ENCODE peak calls at places on chromosomes 11 and 22, in four cellular contexts. O is IMR-90, K is K562, D is GM12878. T is an unnamed sample.
A peak's percentile ranks its signal among the peaks of the same experiment; 100 is the strongest.

GRCh38 chr11:94933225-94934130 is 39.9 kb downstream of the CWC15 start:
- DNase-seq in D (no peak), K (no peak), O (peak; percentile 97), T (no peak)

GRCh38 chr11:125494601-125494986 is 1.5 kb downstream of the FEZ1 start:
- DNase-seq in D (no peak), K (no peak), O (peak; percentile 14), T (no peak)

GRCh38 chr11:84465040-84465439 is 1162.1 kb downstream of the DLG2 start:
- DNase-seq in O (no peak), K (no peak), D (no peak), T (no peak)

GRCh38 chr11:19076744-19077589 is 16.4 kb upstream of the MRGPRX2 start:
- DNase-seq in D (no peak), O (peak; percentile 19), K (peak; percentile 62), T (peak; percentile 44)

GRCh38 chr11:73980001-73980960 is 2.4 kb downstream of the UCP2 start:
- DNase-seq in O (peak; percentile 20), K (peak; percentile 76), D (peak; percentile 91), T (no peak)

GRCh38 chr22:46239261-46240048 is 10.6 kb downstream of the CDPF1 start:
- DNase-seq in K (no peak), O (no peak), D (no peak), T (no peak)

GRCh38 chr11:132561937-132562336 is 970.4 kb downstream of the OPCML start:
- DNase-seq in D (no peak), K (no peak), O (no peak), T (no peak)

GRCh38 chr22:28980326-28980725 is 81.3 kb downstream of the C22orf31 start:
- DNase-seq in O (no peak), D (no peak), K (no peak), T (no peak)

GRCh38 chr11:57224537-57224936 is 12.5 kb downstream of the APLNR start:
- DNase-seq in K (no peak), D (no peak), O (peak; percentile 53), T (peak; percentile 26)

GRCh38 chr11:36360833-36361232 is 64.7 kb downstream of the PRR5L start:
- DNase-seq in D (no peak), K (no peak), O (no peak), T (no peak)

GRCh38 chr11:128508785-128509518 is 78.4 kb downstream of the ETS1 start:
- DNase-seq in D (no peak), O (peak; percentile 86), K (no peak), T (peak; percentile 74)

GRCh38 chr22:17814830-17815229 is 40.6 kb upstream of the BID start:
- DNase-seq in D (no peak), O (no peak), K (no peak), T (no peak)

GRCh38 chr11:35103366-35104194 is 35.4 kb upstream of the CD44 start:
- DNase-seq in K (no peak), D (no peak), O (peak; percentile 27), T (no peak)

GRCh38 chr11:120172054-120172881 is 34.4 kb upstream of the TRIM29 start:
- DNase-seq in D (no peak), O (peak; percentile 60), K (peak; percentile 78), T (peak; percentile 64)

GRCh38 chr11:78539566-78539965 is 35.1 kb downstream of the NARS2 start:
- DNase-seq in D (no peak), O (peak; percentile 75), K (no peak), T (no peak)

GRCh38 chr11:3825473-3826154 is 15.1 kb downstream of the RHOG start:
- DNase-seq in O (no peak), K (no peak), D (no peak), T (no peak)

GRCh38 chr11:44005956-44006355 is 41.8 kb upstream of the ACCSL start:
- DNase-seq in D (no peak), K (no peak), O (no peak), T (no peak)

GRCh38 chr22:44765571-44766285 is 13.4 kb downstream of the ARHGAP8 start:
- DNase-seq in D (no peak), O (no peak), K (no peak), T (no peak)

GRCh38 chr11:83540112-83540675 is 254.0 kb upstream of the CCDC90B start:
- DNase-seq in K (no peak), O (peak; percentile 65), D (no peak), T (no peak)

GRCh38 chr11:119178166-119178680 is 7.1 kb upstream of the NHERF4 start:
- DNase-seq in D (no peak), O (no peak), K (no peak), T (no peak)

GRCh38 chr11:33329705-33330329 is 72.6 kb downstream of the HIPK3 start:
- DNase-seq in K (peak; percentile 52), O (peak; percentile 72), D (no peak), T (peak; percentile 76)

GRCh38 chr22:48618326-48618725 is 1209.3 kb downstream of the BRD1 start:
- DNase-seq in O (no peak), D (no peak), K (no peak), T (no peak)

GRCh38 chr11:71253794-71254193 is 1.4 kb upstream of the SHANK2 start:
- DNase-seq in K (no peak), O (no peak), D (no peak), T (no peak)

GRCh38 chr11:99920956-99921355 is 766.1 kb upstream of the ARHGAP42 start:
- DNase-seq in O (no peak), K (no peak), D (no peak), T (no peak)

DNA sequence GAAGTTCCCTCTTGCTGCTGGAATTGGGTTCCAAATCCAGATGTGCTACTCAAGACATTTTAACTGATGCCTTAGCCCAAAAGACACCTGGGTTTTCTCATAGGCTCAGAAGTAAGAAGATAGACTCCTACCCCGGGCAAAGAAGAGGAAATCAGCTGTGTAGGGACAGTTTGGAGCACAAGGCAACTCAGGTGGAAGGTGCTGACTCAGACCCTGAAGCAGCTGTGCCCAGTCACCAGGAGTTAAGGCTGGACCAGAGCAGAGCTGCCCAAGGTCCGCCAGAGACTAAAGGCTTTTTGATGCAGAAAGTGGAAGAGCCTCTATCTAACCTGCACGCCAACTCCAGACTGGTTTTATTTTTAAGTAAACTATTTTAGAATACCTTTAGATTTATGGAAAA is 20.6 kb upstream of the RAB1B start:
- DNase-seq in K (no peak), O (no peak), D (no peak), T (no peak)
- TF ChIP-seq ELK1 in K (no peak), O (no peak), D (no peak), T (no peak)

GRCh38 chr11:116563713-116564050 is 209.1 kb downstream of the BUD13 start:
- DNase-seq in O (no peak), D (no peak), K (no peak), T (no peak)
- TF ChIP-seq ELK1 in O (no peak), D (no peak), K (no peak), T (no peak)

GRCh38 chr22:39148024-39148726 is 4.3 kb downstream of the CBX7 start:
- DNase-seq in D (no peak), K (no peak), O (no peak), T (no peak)

GRCh38 chr22:39147335-39148023 is 5.0 kb downstream of the CBX7 start:
- DNase-seq in D (no peak), O (no peak), K (no peak), T (no peak)

GRCh38 chr22:39146256-39147101 is 6.0 kb downstream of the CBX7 start:
- DNase-seq in K (no peak), O (no peak), D (no peak), T (no peak)

GRCh38 chr22:39142088-39142667 is 10.3 kb downstream of the CBX7 start:
- DNase-seq in D (no peak), K (no peak), O (no peak), T (no peak)

DNA sequence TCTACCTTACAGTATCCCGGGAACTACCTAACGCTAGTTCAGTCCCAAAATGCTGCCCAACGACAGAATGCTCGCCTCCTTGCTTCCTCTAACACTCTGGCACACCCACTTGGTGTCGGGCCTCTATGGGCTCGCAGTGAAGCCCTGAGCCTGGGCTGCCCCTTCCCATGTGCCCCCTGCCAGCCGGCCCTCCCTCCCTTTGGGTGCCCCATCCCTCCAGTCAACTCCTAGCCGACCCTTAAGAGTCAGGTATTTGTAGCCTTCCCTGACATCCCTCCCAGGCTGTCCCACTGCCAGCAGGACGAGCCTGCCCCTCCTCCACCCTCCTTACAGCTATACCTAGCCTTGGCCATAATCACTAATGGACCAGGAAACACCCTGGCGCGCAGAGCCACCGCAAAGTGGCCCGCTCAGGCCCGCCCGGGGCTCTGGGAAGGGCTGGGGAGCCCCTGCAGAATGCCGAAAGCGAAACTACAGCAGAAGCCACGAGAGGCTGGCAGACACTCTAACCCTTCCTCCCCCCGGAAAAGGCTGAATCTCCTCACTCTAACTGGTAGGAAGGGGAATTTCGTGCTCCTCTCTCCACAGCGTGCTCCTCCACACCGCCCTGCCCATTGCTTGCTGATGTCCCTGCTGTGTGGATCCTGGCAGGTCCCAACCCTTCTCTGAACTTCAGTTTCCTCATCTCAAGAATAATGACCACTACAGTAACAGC is 8.2 kb downstream of the CBX7 start:
- DNase-seq in O (peak; percentile 30), D (peak; percentile 56), K (no peak), T (no peak)
- TF ChIP-seq ELK1 in O (no peak), D (no peak), K (no peak), T (no peak)

GRCh38 chr22:24419480-24419860 is 7.9 kb upstream of the ADORA2A start:
- DNase-seq in D (no peak), K (no peak), O (no peak), T (no peak)

GRCh38 chr22:24420977-24421343 is 6.4 kb upstream of the ADORA2A start:
- DNase-seq in K (no peak), D (no peak), O (no peak), T (no peak)

GRCh38 chr22:24418786-24419479 is 8.5 kb upstream of the ADORA2A start:
- DNase-seq in K (no peak), D (no peak), O (no peak), T (no peak)

GRCh38 chr22:24421428-24421931 is 5.9 kb upstream of the ADORA2A start:
- DNase-seq in K (peak; percentile 60), O (no peak), D (no peak), T (peak; percentile 25)

GRCh38 chr22:24420072-24420976 is 7.1 kb upstream of the ADORA2A start:
- DNase-seq in K (no peak), O (no peak), D (no peak), T (no peak)
- TF ChIP-seq ELK1 in K (no peak), O (no peak), D (no peak), T (no peak)

GRCh38 chr11:69667619-69668604 is 7.2 kb downstream of the LTO1 start:
- DNase-seq in K (no peak), O (no peak), D (no peak), T (no peak)
- TF ChIP-seq ELK1 in K (no peak), O (no peak), D (no peak), T (no peak)

GRCh38 chr11:75425422-75425821 is 7.6 kb downstream of the KLHL35 start:
- DNase-seq in K (peak; percentile 59), O (no peak), D (no peak), T (peak; percentile 38)
- TF ChIP-seq ELK1 in K (no peak), O (no peak), D (no peak), T (no peak)